ENCODE peak calls at places on chromosomes 4 and X, in six cellular contexts. One of them, this sample, is unnamed.

GRCh38 chrX:153874366-153875125 is 11.4 kb downstream of the L1CAM start:
- DNase-seq in stomach: no peak
- DNase-seq in endodermal cell: no peak
- DNase-seq in fibroblast of mammary gland: no peak
- DNase-seq in natural killer cell: no peak
- DNase-seq in HFFc6: no peak
- DNase-seq in this sample: peak

GRCh38 chrX:13485167-13485566 is 84.2 kb upstream of the EGFL6 start:
- DNase-seq in HFFc6: no peak
- DNase-seq in fibroblast of mammary gland: no peak
- DNase-seq in stomach: no peak
- DNase-seq in natural killer cell: no peak
- DNase-seq in endodermal cell: no peak
- DNase-seq in this sample: no peak

GRCh38 chr4:149897784-149898183 is 82.1 kb upstream of the IQCM start:
- DNase-seq in stomach: no peak
- DNase-seq in fibroblast of mammary gland: peak
- DNase-seq in natural killer cell: no peak
- DNase-seq in HFFc6: no peak
- DNase-seq in endodermal cell: no peak
- DNase-seq in this sample: peak

GRCh38 chr4:186725422-186726149 is 1.9 kb upstream of the FAT1 start:
- DNase-seq in stomach: peak
- DNase-seq in natural killer cell: no peak
- DNase-seq in endodermal cell: peak
- DNase-seq in fibroblast of mammary gland: peak
- DNase-seq in HFFc6: peak
- DNase-seq in this sample: peak

GRCh38 chr4:61555789-61556188 is 355.7 kb downstream of the ADGRL3 start:
- DNase-seq in endodermal cell: no peak
- DNase-seq in fibroblast of mammary gland: no peak
- DNase-seq in natural killer cell: no peak
- DNase-seq in HFFc6: no peak
- DNase-seq in stomach: peak
- DNase-seq in this sample: peak

GRCh38 chrX:72498782-72499181 is 73.9 kb downstream of the HDAC8 start:
- DNase-seq in HFFc6: no peak
- DNase-seq in endodermal cell: peak
- DNase-seq in stomach: no peak
- DNase-seq in natural killer cell: no peak
- DNase-seq in fibroblast of mammary gland: peak
- DNase-seq in this sample: no peak

GRCh38 chrX:10526442-10526841 is 93.9 kb downstream of the MID1 start:
- DNase-seq in endodermal cell: no peak
- DNase-seq in natural killer cell: no peak
- DNase-seq in stomach: no peak
- DNase-seq in fibroblast of mammary gland: peak
- DNase-seq in HFFc6: no peak
- DNase-seq in this sample: peak

GRCh38 chrX:152900937-152901445 is 3.1 kb downstream of the ZNF185 start:
- DNase-seq in fibroblast of mammary gland: no peak
- DNase-seq in stomach: no peak
- DNase-seq in HFFc6: no peak
- DNase-seq in endodermal cell: no peak
- DNase-seq in natural killer cell: no peak
- DNase-seq in this sample: peak

GRCh38 chr4:25884040-25884788 is 21.4 kb upstream of the SEL1L3 start:
- DNase-seq in HFFc6: peak
- DNase-seq in stomach: no peak
- DNase-seq in natural killer cell: no peak
- DNase-seq in endodermal cell: no peak
- DNase-seq in fibroblast of mammary gland: peak
- DNase-seq in this sample: peak

GRCh38 chr4:41044791-41045190 is 169.6 kb downstream of the APBB2 start:
- DNase-seq in fibroblast of mammary gland: no peak
- DNase-seq in HFFc6: no peak
- DNase-seq in endodermal cell: no peak
- DNase-seq in stomach: no peak
- DNase-seq in natural killer cell: no peak
- DNase-seq in this sample: no peak

GRCh38 chr4:5051692-5052423 is 578 bp downstream of the STK32B start:
- DNase-seq in fibroblast of mammary gland: no peak
- DNase-seq in stomach: peak
- DNase-seq in HFFc6: no peak
- DNase-seq in endodermal cell: peak
- DNase-seq in natural killer cell: no peak
- DNase-seq in this sample: peak

GRCh38 chr4:162201673-162202072 is 37.9 kb upstream of the FSTL5 start:
- DNase-seq in endodermal cell: no peak
- DNase-seq in natural killer cell: no peak
- DNase-seq in HFFc6: no peak
- DNase-seq in stomach: no peak
- DNase-seq in fibroblast of mammary gland: no peak
- DNase-seq in this sample: peak

This sample was measured in ELR.